ENCODE peak calls at places on chromosome 17, in five cellular contexts. E is pancreas, L is cardiac muscle cell, F is astrocyte, U is LNCaP clone FGC. X is an unnamed sample.

GRCh38 chr17:76492989-76493501 is 8.2 kb downstream of the RHBDF2 start:
- DNase-seq in U (no peak), F (peak; percentile 68), L (no peak), E (no peak), X (no peak)

GRCh38 chr17:57210224-57210553 is 46.1 kb upstream of the MSI2 start:
- DNase-seq in E (no peak), U (no peak), F (peak; percentile 21), L (no peak), X (no peak)

GRCh38 chr17:76546556-76547182 is 6.8 kb downstream of the PRCD start:
- DNase-seq in F (peak; percentile 96), L (no peak), U (no peak), E (no peak), X (no peak)

GRCh38 chr17:5758651-5759050 is 174.3 kb upstream of the NLRP1 start:
- DNase-seq in E (no peak), U (peak; percentile 48), L (no peak), F (peak; percentile 61), X (no peak)

GRCh38 chr17:17181666-17182600 is 24.2 kb downstream of the PLD6 start:
- DNase-seq in F (no peak), U (no peak), E (no peak), L (no peak), X (no peak)

GRCh38 chr17:19590912-19591551 is 57.4 kb downstream of the SLC47A1 start:
- DNase-seq in U (no peak), E (no peak), L (no peak), F (no peak), X (no peak)

GRCh38 chr17:75683467-75684041 is 16.4 kb downstream of the SAP30BP start:
- DNase-seq in U (no peak), L (no peak), E (no peak), F (peak; percentile 74), X (no peak)

GRCh38 chr17:74282587-74283370 is 8.7 kb downstream of the DNAI2 start:
- DNase-seq in E (no peak), L (no peak), F (peak; percentile 77), U (no peak), X (no peak)

GRCh38 chr17:81161972-81162371 is 3.3 kb upstream of the PVALEF start:
- DNase-seq in F (no peak), U (no peak), E (no peak), L (no peak), X (no peak)

GRCh38 chr17:54969658-54970572 is 1.4 kb downstream of the STXBP4 start:
- DNase-seq in E (no peak), U (no peak), L (no peak), F (no peak), X (no peak)

GRCh38 chr17:63150994-63151464 is 185.0 kb downstream of the TANC2 start:
- DNase-seq in E (no peak), F (peak; percentile 68), U (no peak), L (peak; percentile 50), X (no peak)

GRCh38 chr17:17884281-17885028 is 47.7 kb upstream of the SREBF1 start:
- DNase-seq in U (no peak), F (no peak), E (no peak), L (no peak), X (no peak)

GRCh38 chr17:45294506-45294905 is 22.3 kb downstream of the MAP3K14 start:
- DNase-seq in E (peak; percentile 82), F (peak; percentile 93), L (no peak), U (peak; percentile 98), X (no peak)

GRCh38 chr17:27049104-27049784 is 244.7 kb upstream of the WSB1 start:
- DNase-seq in U (no peak), F (no peak), L (no peak), E (no peak), X (no peak)

GRCh38 chr17:1604831-1605528 is 23.7 kb downstream of the SLC43A2 start:
- DNase-seq in L (no peak), U (no peak), F (no peak), E (no peak), X (no peak)

GRCh38 chr17:83079766-83080616 is 582 bp downstream of the METRNL start:
- DNase-seq in E (no peak), F (no peak), U (no peak), L (peak; percentile 45), X (no peak)

GRCh38 chr17:2336215-2337151 is at the start of gene TSR1:
- DNase-seq in E (peak; percentile 87), L (peak; percentile 95), U (peak; percentile 69), F (peak; percentile 82), X (peak; percentile 87)

X was measured in NCI-H460.